ENCODE peak calls at places on chromosome 12, in four cellular contexts. Q is ovary, J is Karpas-422, N is Peyer's patch. B is an unnamed sample.

GRCh38 chr12:97134495-97134894 is 227.4 kb downstream of the NEDD1 start:
- DNase-seq in Q (no peak), J (no peak), N (no peak), B (no peak)

GRCh38 chr12:124913474-124914391 is 717 bp downstream of the UBC start:
- DNase-seq in Q (peak; percentile 79), J (peak; percentile 91), N (peak; percentile 98), B (peak; percentile 73)

GRCh38 chr12:109111775-109112491 is 4.5 kb upstream of the ACACB start:
- DNase-seq in Q (peak; percentile 83), J (peak; percentile 77), N (peak; percentile 82), B (peak; percentile 39)

GRCh38 chr12:89568484-89568883 is 42.6 kb upstream of the POC1B start:
- DNase-seq in Q (no peak), J (no peak), N (no peak), B (no peak)

GRCh38 chr12:632102-632696 is 31.0 kb downstream of the NINJ2 start:
- DNase-seq in Q (no peak), J (no peak), N (no peak), B (no peak)

GRCh38 chr12:13347241-13348043 is 150.9 kb downstream of the EMP1 start:
- DNase-seq in Q (no peak), J (no peak), N (no peak), B (peak; percentile 52)

GRCh38 chr12:124543591-124544310 is 23.7 kb downstream of the NCOR2 start:
- DNase-seq in Q (no peak), J (peak; percentile 59), N (no peak), B (no peak)

GRCh38 chr12:47021298-47021697 is 58.1 kb upstream of the PCED1B start:
- DNase-seq in Q (no peak), J (peak; percentile 82), N (no peak), B (peak; percentile 55)

GRCh38 chr12:128976120-128976519 is 122.8 kb downstream of the GLT1D1 start:
- DNase-seq in Q (no peak), J (peak; percentile 67), N (no peak), B (no peak)

GRCh38 chr12:119227292-119227691 is 48.6 kb downstream of the HSPB8 start:
- DNase-seq in Q (no peak), J (no peak), N (no peak), B (no peak)

GRCh38 chr12:109461846-109462766 is 15.0 kb downstream of the KCTD10 start:
- DNase-seq in Q (peak; percentile 84), J (no peak), N (peak; percentile 84), B (no peak)

GRCh38 chr12:91603060-91603459 is 420.4 kb upstream of the DCN start:
- DNase-seq in Q (no peak), J (no peak), N (no peak), B (no peak)

GRCh38 chr12:29088611-29089219 is 60.4 kb upstream of the FAR2 start:
- DNase-seq in Q (no peak), J (no peak), N (no peak), B (no peak)

GRCh38 chr12:98679611-98680005 is 34.5 kb downstream of the APAF1 start:
- DNase-seq in Q (no peak), J (no peak), N (no peak), B (no peak)

GRCh38 chr12:10365716-10366433 is 24.0 kb downstream of the KLRK1 start:
- DNase-seq in Q (no peak), J (no peak), N (no peak), B (no peak)

GRCh38 chr12:111409403-111410228 is 3.9 kb downstream of the SH2B3 start:
- DNase-seq in Q (no peak), J (peak; percentile 56), N (peak; percentile 72), B (no peak)

GRCh38 chr12:51270067-51270846 is at the start of gene SMAGP:
- DNase-seq in Q (peak; percentile 51), J (peak; percentile 78), N (peak; percentile 88), B (peak; percentile 13)

GRCh38 chr12:88946377-88946997 is 366.2 kb upstream of the KITLG start:
- DNase-seq in Q (no peak), J (no peak), N (no peak), B (no peak)

GRCh38 chr12:84842406-84843013 is 70.1 kb downstream of the SLC6A15 start:
- DNase-seq in Q (no peak), J (peak; percentile 75), N (no peak), B (no peak)

GRCh38 chr12:64828713-64829112 is 4.3 kb downstream of the TBC1D30 start:
- DNase-seq in Q (no peak), J (no peak), N (no peak), B (no peak)

GRCh38 chr12:54018608-54018984 is 9.6 kb upstream of the HOXC6 start:
- DNase-seq in Q (peak; percentile 89), J (no peak), N (no peak), B (no peak)

GRCh38 chr12:15829949-15830348 is 40.8 kb upstream of the EPS8 start:
- DNase-seq in Q (no peak), J (no peak), N (no peak), B (no peak)

GRCh38 chr12:105464426-105464825 is 133.9 kb downstream of the C12orf75 start:
- DNase-seq in Q (no peak), J (no peak), N (no peak), B (no peak)

GRCh38 chr12:42696424-42697149 is 107.0 kb upstream of the PRICKLE1 start:
- DNase-seq in Q (peak; percentile 84), J (no peak), N (peak; percentile 80), B (no peak)

GRCh38 chr12:7108042-7108927 is 729 bp downstream of the C1RL start:
- DNase-seq in Q (peak; percentile 81), J (peak; percentile 97), N (peak; percentile 94), B (peak; percentile 68)

GRCh38 chr12:91394903-91395302 is 212.3 kb upstream of the DCN start:
- DNase-seq in Q (no peak), J (no peak), N (peak; percentile 49), B (no peak)

GRCh38 chr12:32532951-32533350 is 133.6 kb downstream of the FGD4 start:
- DNase-seq in Q (no peak), J (no peak), N (no peak), B (no peak)

GRCh38 chr12:48938805-48939204 is 13.5 kb upstream of the FKBP11 start:
- DNase-seq in Q (no peak), J (no peak), N (peak; percentile 80), B (no peak)

GRCh38 chr12:23767834-23768233 is 181.6 kb downstream of the SOX5 start:
- DNase-seq in Q (no peak), J (no peak), N (no peak), B (no peak)

DNA sequence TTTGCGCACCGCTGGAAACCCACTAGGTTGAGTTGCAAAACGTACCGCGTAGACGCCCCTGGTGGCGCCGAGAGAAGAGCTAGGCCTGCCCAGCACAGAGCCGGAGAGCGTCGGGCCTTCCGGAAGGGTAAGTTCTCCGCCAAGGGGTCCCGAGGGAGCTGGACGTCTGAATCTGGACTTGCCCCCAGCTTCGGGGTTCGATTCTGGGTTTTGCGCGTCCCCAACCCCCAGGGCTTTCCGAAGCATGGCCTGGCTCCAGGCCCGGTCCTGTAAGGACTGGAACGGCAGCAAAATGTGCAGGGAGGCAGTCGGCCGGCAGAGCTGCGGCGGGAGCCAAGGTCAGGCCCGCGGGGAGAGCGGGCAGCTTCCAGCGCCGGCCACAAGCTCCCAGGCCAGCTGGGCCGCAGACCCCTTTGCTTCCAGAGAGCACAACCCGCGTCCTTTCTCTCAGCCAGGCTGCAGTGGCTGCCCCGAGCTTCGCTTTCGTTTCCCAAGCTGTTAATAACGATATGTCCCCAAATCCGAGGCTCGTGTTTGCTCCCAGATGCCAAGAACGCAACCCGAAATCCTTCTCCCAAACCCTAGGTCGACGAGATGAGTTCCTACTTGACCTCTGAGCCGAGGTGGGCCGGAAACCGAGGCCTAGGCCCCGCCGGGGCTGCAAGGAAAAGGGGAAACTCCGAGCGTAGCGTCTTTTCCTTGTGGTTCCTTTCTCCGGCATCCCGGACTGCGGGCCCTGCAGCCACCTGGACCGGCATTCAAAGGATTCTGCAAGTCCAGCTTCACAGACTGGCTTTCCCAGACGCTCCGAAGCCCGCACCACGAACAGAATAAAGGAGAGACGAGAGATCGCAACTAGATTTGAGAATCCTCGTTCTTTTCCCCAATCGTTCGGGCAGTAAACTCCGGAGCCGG is 3.2 kb upstream of the TBX5 start:
- DNase-seq in Q (no peak), J (no peak), N (no peak), B (no peak)
- H3K27me3 ChIP-seq in Q (no peaks in the 10 kb centered on the region), J (no peaks in the 10 kb centered on the region), N (peaks cover 49% of the 10 kb centered on the region), B (no peaks in the 10 kb centered on the region)

GRCh38 chr12:100718212-100718611 is 76.4 kb upstream of the ANO4 start:
- DNase-seq in Q (no peak), J (no peak), N (no peak), B (no peak)
- H3K27ac ChIP-seq in Q (no peak overlapping the region), J (no peak overlapping the region), N (no peak overlapping the region), B (no peak overlapping the region)

GRCh38 chr12:113735146-113735545 is 231.0 kb downstream of the RBM19 start:
- DNase-seq in Q (no peak), J (no peak), N (no peak), B (no peak)

GRCh38 chr12:113742801-113743200 is 223.3 kb downstream of the RBM19 start:
- DNase-seq in Q (no peak), J (no peak), N (no peak), B (no peak)

GRCh38 chr12:113744802-113745395 is 221.2 kb downstream of the RBM19 start:
- DNase-seq in Q (no peak), J (no peak), N (no peak), B (no peak)

GRCh38 chr12:113740699-113741098 is 225.4 kb downstream of the RBM19 start:
- DNase-seq in Q (no peak), J (no peak), N (no peak), B (no peak)
- H3K27me3 ChIP-seq in Q (no peaks in the 10 kb centered on the region), J (no peaks in the 10 kb centered on the region), N (no peaks in the 10 kb centered on the region), B (no peaks in the 10 kb centered on the region)

DNA sequence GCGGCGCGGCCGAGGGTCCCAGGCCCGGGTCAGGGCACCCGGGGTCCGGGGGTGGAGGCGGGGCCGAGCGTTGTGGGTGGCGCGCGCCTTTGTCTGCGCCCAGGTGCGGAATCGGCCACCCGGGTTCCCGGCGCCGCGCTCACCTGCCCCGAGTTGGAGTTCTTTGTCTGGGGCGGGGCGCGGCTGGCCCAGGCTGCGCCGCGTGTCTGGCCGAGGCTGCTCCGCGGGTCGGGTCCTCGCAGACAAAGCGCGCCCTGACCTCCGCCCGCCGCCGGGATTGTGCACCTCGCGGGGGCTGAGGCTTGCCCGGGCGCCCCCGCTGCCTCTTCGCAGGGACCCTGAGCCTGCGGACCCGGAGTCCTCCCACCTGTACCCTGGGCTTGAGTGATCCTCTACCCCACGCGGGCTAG is 50.0 kb downstream of the LRCOL1 start:
- DNase-seq in Q (no peak), J (no peak), N (peak; percentile 60), B (no peak)
- H3K27ac ChIP-seq in Q (no peak overlapping the region), J (no peak overlapping the region), N (peak overlapping the region; percentile 41), B (no peak overlapping the region)

GRCh38 chr12:49952396-49953055 is 2.0 kb downstream of the AQP2 start:
- DNase-seq in Q (no peak), J (peak; percentile 49), N (no peak), B (no peak)
- H3K27me3 ChIP-seq in Q (no peaks in the 10 kb centered on the region), J (no peaks in the 10 kb centered on the region), N (peaks cover 4% of the 10 kb centered on the region), B (no peaks in the 10 kb centered on the region)

GRCh38 chr12:99981639-99982190 is 3.0 kb downstream of the ANKS1B start:
- DNase-seq in Q (no peak), J (no peak), N (no peak), B (no peak)
- H3K27ac ChIP-seq in Q (no peak overlapping the region), J (no peak overlapping the region), N (no peak overlapping the region), B (no peak overlapping the region)

DNA sequence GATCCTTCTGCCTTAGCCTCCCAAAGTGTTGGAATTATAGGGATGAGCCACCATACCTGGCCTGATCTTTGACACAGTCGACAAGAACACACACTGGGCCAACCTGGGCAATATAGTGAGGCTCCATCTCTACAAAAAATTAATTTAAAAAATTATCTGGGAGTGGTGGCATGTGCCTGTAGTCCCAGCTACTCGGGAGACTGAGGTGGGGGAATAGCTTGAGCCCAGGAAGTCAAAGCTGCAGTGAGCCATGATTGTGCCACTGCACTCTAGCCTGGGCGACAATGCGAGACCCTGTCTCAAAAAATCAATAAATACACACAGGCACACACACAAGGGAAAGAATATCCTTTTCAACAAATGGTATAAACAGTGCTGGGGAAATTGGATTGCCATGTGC is 6.1 kb upstream of the OS9 start:
- DNase-seq in Q (no peak), J (no peak), N (no peak), B (no peak)
- H3K27me3 ChIP-seq in Q (no peaks in the 10 kb centered on the region), J (no peaks in the 10 kb centered on the region), N (no peaks in the 10 kb centered on the region), B (no peaks in the 10 kb centered on the region)

B was measured in naive thymus-derived CD4-positive, alpha-beta T cell.